ENCODE peak calls at places on chromosomes 13 and 19, in ten cellular contexts. M, W, L, J, O, V, K, S, I and U are unnamed samples. For H3K9me3 and H3K4me1, the result is how much of the 10 kb centered on the place peaks cover.

GRCh38 chr13:109651854-109652253 is 134.5 kb downstream of the IRS2 start:
- DNase-seq in M (no peak), W (no peak), L (no peak), J (no peak), O (peak), V (no peak), K (no peak), S (no peak), I (no peak), U (no peak)

GRCh38 chr19:861099-861755 is 1.8 kb downstream of the CFD start:
- DNase-seq in M (peak), W (no peak), L (no peak), J (no peak), O (no peak), V (no peak), K (no peak), S (no peak), I (no peak), U (no peak)

GRCh38 chr19:5156231-5156986 is 184.2 kb downstream of the PTPRS start:
- DNase-seq in M (peak), W (no peak), L (no peak), J (no peak), O (no peak), V (no peak), K (no peak), S (no peak), I (no peak), U (no peak)

GRCh38 chr13:46553886-46554855 is 1.2 kb downstream of the LRCH1 start:
- DNase-seq in M (peak), W (peak), L (peak), J (peak), O (peak), V (peak), K (no peak), S (peak), I (peak), U (peak)

GRCh38 chr19:8905342-8905741 is 73.2 kb downstream of the MBD3L1 start:
- DNase-seq in M (no peak), W (no peak), L (no peak), J (no peak), O (no peak), V (no peak), K (no peak), S (no peak), I (no peak), U (no peak)

GRCh38 chr19:47253467-47253881 is 2.9 kb upstream of the CCDC9 start:
- DNase-seq in M (no peak), W (no peak), L (no peak), J (peak), O (no peak), V (no peak), K (no peak), S (no peak), I (no peak), U (no peak)

GRCh38 chr19:6711605-6712004 is 8.8 kb downstream of the C3 start:
- DNase-seq in M (no peak), W (no peak), L (no peak), J (no peak), O (no peak), V (no peak), K (no peak), S (no peak), I (no peak), U (no peak)

GRCh38 chr19:7590256-7590655 is 5.4 kb upstream of the CAMSAP3 start:
- DNase-seq in M (no peak), W (no peak), L (no peak), J (no peak), O (no peak), V (peak), K (no peak), S (no peak), I (no peak), U (peak)

GRCh38 chr19:27925202-27925601 is 1287.7 kb downstream of the UQCRFS1 start:
- DNase-seq in M (no peak), W (no peak), L (no peak), J (no peak), O (no peak), V (no peak), K (no peak), S (no peak), I (no peak), U (no peak)
- H3K9me3 ChIP-seq in M (under half), W (under half), L (under half), J (under half), O (under half), V (under half), K (under half), S (under half), I (under half), U (under half)

DNA sequence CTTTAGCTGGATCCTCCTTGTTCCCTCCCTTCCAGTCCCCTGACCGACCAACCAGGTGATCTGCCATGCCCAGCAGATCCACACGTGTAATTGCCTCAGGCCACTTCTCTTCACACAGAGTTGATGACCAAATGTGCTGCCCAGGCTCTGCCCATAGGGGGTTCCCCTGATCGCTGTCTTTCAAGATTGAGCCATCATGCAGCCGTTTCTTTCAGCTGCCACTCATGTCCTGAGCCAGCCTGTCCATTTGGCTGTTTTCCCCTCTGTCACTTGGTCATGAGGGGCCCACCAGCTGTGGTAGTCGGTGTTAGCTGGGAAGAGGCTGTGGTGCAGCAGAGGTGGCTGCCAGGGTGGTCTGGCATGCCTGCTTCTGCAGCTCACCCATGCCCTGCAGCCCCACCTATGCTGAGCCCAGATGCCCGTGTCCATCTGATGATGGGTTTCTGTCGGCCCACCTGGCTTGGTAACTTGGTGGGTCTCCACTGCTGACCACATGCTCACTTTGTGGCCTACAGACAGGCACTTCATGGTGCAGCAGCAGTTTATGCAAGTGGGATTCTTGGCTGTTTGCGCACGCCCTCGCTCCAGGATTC is 35.6 kb upstream of the GPR183 start:
- DNase-seq in M (no peak), W (no peak), L (no peak), J (no peak), O (no peak), V (no peak), K (no peak), S (no peak), I (no peak), U (no peak)
- H3K4me1 ChIP-seq in M (under half), W (under half), L (under half), J (under half), O (under half), V (under half), K (under half), S (under half), I (under half), U (under half)

GRCh38 chr13:50526771-50527567 is 316.5 kb downstream of the DLEU7 start:
- DNase-seq in M (no peak), W (peak), L (no peak), J (no peak), O (no peak), V (peak), K (no peak), S (no peak), I (no peak), U (peak)

GRCh38 chr13:50524540-50524939 is 319.0 kb downstream of the DLEU7 start:
- DNase-seq in M (no peak), W (no peak), L (no peak), J (no peak), O (no peak), V (no peak), K (no peak), S (no peak), I (no peak), U (no peak)

GRCh38 chr13:50529154-50529882 is 314.2 kb downstream of the DLEU7 start:
- DNase-seq in M (peak), W (peak), L (no peak), J (peak), O (peak), V (peak), K (no peak), S (peak), I (peak), U (peak)

GRCh38 chr13:50531917-50532899 is 311.3 kb downstream of the DLEU7 start:
- DNase-seq in M (no peak), W (no peak), L (no peak), J (peak), O (no peak), V (no peak), K (no peak), S (peak), I (no peak), U (no peak)

DNA sequence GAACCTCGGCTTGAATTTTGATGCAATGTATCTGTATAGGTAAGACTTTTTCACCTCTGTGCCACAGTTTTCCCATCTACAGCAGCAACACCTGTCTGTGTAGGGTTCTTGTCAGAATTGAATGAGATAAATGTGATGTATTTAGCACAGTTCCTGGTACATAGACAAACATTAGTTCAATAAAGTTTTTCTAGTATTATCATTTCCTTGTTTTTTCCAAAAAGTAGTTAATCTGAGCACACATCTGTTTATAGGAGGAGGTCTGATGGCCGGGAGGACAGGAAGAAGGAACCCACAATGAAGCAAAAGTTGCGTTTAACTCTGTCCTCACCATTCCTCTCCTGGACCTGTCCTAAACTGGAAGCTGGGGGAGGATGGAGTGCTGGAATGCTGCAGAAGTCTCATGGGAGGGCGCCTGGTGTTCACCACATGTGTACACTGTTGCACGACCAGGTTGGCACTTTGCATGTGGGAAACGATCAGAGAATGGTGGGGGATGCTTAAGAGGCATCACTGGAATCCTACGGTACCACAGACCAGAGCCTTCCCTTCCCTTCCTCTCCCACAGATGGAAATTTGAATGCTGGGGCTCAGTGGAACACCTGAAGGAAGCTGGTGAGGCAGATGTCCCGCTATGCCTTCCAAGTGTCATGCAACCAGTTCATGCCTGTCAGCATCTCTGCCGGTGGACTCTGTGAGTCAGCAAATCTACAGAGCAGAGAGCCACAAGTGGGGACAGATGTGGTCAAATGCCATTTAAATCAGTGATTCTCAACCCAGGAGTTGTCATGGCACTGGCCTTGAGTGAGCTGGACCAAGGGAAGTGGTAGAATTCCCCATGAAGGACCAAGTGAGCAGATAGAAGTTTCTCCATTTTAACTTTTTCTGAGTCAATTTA is 315.6 kb downstream of the DLEU7 start:
- DNase-seq in M (no peak), W (no peak), L (no peak), J (no peak), O (no peak), V (no peak), K (no peak), S (no peak), I (no peak), U (peak)
- H3K27ac ChIP-seq in M (no peak), W (no peak), L (peak), J (no peak), O (peak), V (peak), K (no peak), S (peak), I (peak), U (peak)

GRCh38 chr19:53057904-53058579 is 13.5 kb downstream of the ERVV-2 start:
- DNase-seq in M (peak), W (no peak), L (no peak), J (no peak), O (no peak), V (no peak), K (no peak), S (no peak), I (no peak), U (peak)
- H3K9me3 ChIP-seq in M (under half), W (half or more), L (half or more), J (under half), O (half or more), V (under half), K (under half), S (under half), I (under half), U (under half)

DNA sequence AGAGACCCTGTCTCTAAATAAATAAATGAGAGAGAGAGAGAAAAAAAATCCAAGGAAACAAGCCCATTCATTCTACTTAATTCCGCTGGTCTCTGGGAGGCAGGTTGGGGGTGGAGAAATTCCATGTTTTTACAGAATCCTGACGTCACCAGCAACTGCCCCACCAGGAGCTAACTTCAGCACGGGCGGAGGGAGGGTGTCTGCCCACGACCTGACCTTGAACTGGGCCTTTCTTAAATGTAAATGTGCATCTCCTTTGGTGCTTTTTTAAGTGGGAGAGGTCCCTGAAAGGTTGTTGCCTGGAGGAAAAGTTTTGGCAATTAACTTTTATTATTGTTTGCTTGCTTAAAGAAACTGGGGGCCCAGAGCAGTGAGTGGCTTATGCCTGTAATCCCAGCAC is 15.5 kb downstream of the KLF2 start:
- DNase-seq in M (no peak), W (no peak), L (no peak), J (no peak), O (no peak), V (no peak), K (no peak), S (no peak), I (no peak), U (no peak)
- H3K4me1 ChIP-seq in M (under half), W (half or more), L (under half), J (under half), O (under half), V (under half), K (under half), S (under half), I (under half), U (under half)

GRCh38 chr19:14371321-14371821 is 9.9 kb upstream of the ADGRE5 start:
- DNase-seq in M (no peak), W (no peak), L (no peak), J (no peak), O (no peak), V (no peak), K (no peak), S (no peak), I (no peak), U (no peak)
- H3K27ac ChIP-seq in M (no peak), W (peak), L (no peak), J (no peak), O (no peak), V (peak), K (no peak), S (no peak), I (no peak), U (no peak)

DNA sequence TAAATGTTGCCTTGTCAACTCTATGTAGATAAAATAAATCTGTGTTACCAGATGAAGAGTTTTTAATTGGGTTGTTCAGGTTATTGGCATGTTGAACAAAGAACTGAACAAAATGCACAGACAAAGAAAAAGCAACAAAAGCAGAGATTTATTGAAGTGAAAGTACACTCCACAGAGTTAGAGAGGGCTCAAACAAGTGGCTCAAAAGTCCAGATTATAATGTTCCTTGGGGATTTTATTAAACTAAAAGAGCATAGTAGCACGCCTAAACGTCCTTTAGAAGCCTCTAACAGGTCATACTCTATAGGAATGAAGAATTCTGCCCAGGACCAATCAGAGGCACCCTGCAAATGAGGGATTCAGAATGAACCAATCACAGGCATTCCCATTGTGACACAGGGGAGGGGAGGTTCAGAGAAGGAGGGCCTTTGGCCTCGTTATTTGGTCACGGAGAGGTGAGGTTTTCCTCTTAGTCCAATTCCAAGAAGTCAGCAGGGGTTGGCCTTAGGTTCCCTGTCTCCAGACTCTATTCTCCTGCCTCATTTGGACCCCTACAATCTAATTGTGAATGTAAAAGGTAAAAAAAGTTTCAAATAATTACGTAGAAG is 12.8 kb downstream of the PSMC4 start:
- DNase-seq in M (no peak), W (no peak), L (no peak), J (no peak), O (no peak), V (no peak), K (no peak), S (no peak), I (no peak), U (no peak)
- H3K9me3 ChIP-seq in M (under half), W (under half), L (half or more), J (under half), O (under half), V (under half), K (half or more), S (under half), I (under half), U (under half)

GRCh38 chr19:13053761-13054604 is 48.7 kb downstream of the LYL1 start:
- DNase-seq in M (peak), W (no peak), L (no peak), J (peak), O (peak), V (peak), K (peak), S (peak), I (peak), U (peak)
- H3K4me1 ChIP-seq in M (under half), W (under half), L (under half), J (half or more), O (under half), V (half or more), K (under half), S (half or more), I (under half), U (half or more)

GRCh38 chr19:43524922-43525835 is 1.8 kb downstream of the ETHE1 start:
- DNase-seq in M (no peak), W (peak), L (peak), J (peak), O (peak), V (peak), K (no peak), S (peak), I (peak), U (peak)

GRCh38 chr19:43527860-43528622 is 1.0 kb upstream of the ETHE1 start:
- DNase-seq in M (no peak), W (no peak), L (no peak), J (no peak), O (peak), V (peak), K (no peak), S (no peak), I (no peak), U (peak)

GRCh38 chr19:43522929-43523328 is 4.1 kb downstream of the ETHE1 start:
- DNase-seq in M (no peak), W (no peak), L (no peak), J (no peak), O (no peak), V (no peak), K (no peak), S (no peak), I (no peak), U (no peak)

GRCh38 chr19:43525836-43526771 is 897 bp downstream of the ETHE1 start:
- DNase-seq in M (peak), W (peak), L (no peak), J (no peak), O (peak), V (peak), K (no peak), S (no peak), I (no peak), U (peak)

GRCh38 chr19:43526884-43527859 is at the start of gene ETHE1:
- DNase-seq in M (peak), W (peak), L (peak), J (peak), O (peak), V (peak), K (peak), S (no peak), I (peak), U (peak)
- H3K27ac ChIP-seq in M (peak), W (peak), L (peak), J (peak), O (peak), V (peak), K (no peak), S (peak), I (peak), U (peak)

GRCh38 chr19:50320051-50320450 is 9.1 kb downstream of the KCNC3 start:
- DNase-seq in M (peak), W (no peak), L (no peak), J (no peak), O (no peak), V (no peak), K (no peak), S (no peak), I (no peak), U (no peak)

GRCh38 chr19:50322931-50323781 is 6.0 kb downstream of the KCNC3 start:
- DNase-seq in M (peak), W (no peak), L (no peak), J (no peak), O (no peak), V (no peak), K (no peak), S (no peak), I (no peak), U (no peak)

GRCh38 chr19:50322234-50322633 is 6.9 kb downstream of the KCNC3 start:
- DNase-seq in M (no peak), W (no peak), L (no peak), J (no peak), O (no peak), V (no peak), K (no peak), S (no peak), I (no peak), U (no peak)

GRCh38 chr19:50320596-50320995 is 8.6 kb downstream of the KCNC3 start:
- DNase-seq in M (peak), W (no peak), L (no peak), J (no peak), O (no peak), V (no peak), K (no peak), S (no peak), I (no peak), U (no peak)

GRCh38 chr19:50321831-50322230 is 7.3 kb downstream of the KCNC3 start:
- DNase-seq in M (no peak), W (no peak), L (no peak), J (no peak), O (no peak), V (no peak), K (no peak), S (no peak), I (no peak), U (no peak)
- H3K9me3 ChIP-seq in M (under half), W (under half), L (under half), J (under half), O (under half), V (under half), K (under half), S (under half), I (under half), U (under half)